ENCODE peak calls at places on chromosomes 11 and 22, in six cellular contexts. R, N, W, L, O and E are unnamed samples.

GRCh38 chr22:23058063-23058462 is 12.3 kb upstream of the GNAZ start:
- DNase-seq in R (no peak), N (no peak), W (no peak), L (peak), O (no peak), E (no peak)

GRCh38 chr11:45048313-45048841 is 97.7 kb upstream of the TP53I11 start:
- DNase-seq in R (no peak), N (no peak), W (no peak), L (no peak), O (no peak), E (no peak)

GRCh38 chr11:96004862-96005261 is 81.0 kb upstream of the MTMR2 start:
- DNase-seq in R (no peak), N (no peak), W (no peak), L (no peak), O (no peak), E (no peak)

GRCh38 chr11:19866037-19866436 is 153.4 kb downstream of the NAV2 start:
- DNase-seq in R (no peak), N (no peak), W (no peak), L (no peak), O (no peak), E (no peak)

GRCh38 chr11:62505112-62505783 is 41.4 kb downstream of the AHNAK start:
- DNase-seq in R (peak), N (peak), W (no peak), L (no peak), O (no peak), E (no peak)

GRCh38 chr11:73838443-73839122 is 38.1 kb downstream of the COA4 start:
- DNase-seq in R (no peak), N (no peak), W (no peak), L (no peak), O (no peak), E (no peak)

GRCh38 chr11:46160100-46160499 is 38.8 kb upstream of the PHF21A start:
- DNase-seq in R (no peak), N (no peak), W (no peak), L (no peak), O (peak), E (no peak)

GRCh38 chr22:32322986-32323385 is 34.7 kb upstream of the RFPL3 start:
- DNase-seq in R (no peak), N (no peak), W (no peak), L (peak), O (peak), E (no peak)

GRCh38 chr11:69702769-69703510 is 882 bp downstream of the FGF19 start:
- DNase-seq in R (no peak), N (no peak), W (no peak), L (no peak), O (peak), E (no peak)

GRCh38 chr11:76654310-76654851 is 16.2 kb downstream of the LRRC32 start:
- DNase-seq in R (no peak), N (no peak), W (no peak), L (peak), O (no peak), E (no peak)

GRCh38 chr22:20600137-20600673 is 92.8 kb downstream of the MED15 start:
- DNase-seq in R (no peak), N (no peak), W (no peak), L (no peak), O (no peak), E (no peak)

GRCh38 chr11:58968251-58968711 is 29.0 kb downstream of the GLYATL1 start:
- DNase-seq in R (no peak), N (no peak), W (no peak), L (peak), O (no peak), E (no peak)

GRCh38 chr11:36441610-36442208 is 68.4 kb downstream of the TRAF6 start:
- DNase-seq in R (no peak), N (no peak), W (no peak), L (no peak), O (no peak), E (no peak)

GRCh38 chr22:21450320-21450831 is 16.8 kb upstream of the TMEM191C start:
- DNase-seq in R (peak), N (no peak), W (no peak), L (peak), O (peak), E (no peak)

GRCh38 chr22:44331881-44332714 is 19.3 kb upstream of the SHISAL1 start:
- DNase-seq in R (no peak), N (no peak), W (no peak), L (peak), O (no peak), E (no peak)
- TF ChIP-seq CTCF in R (no peak), N (no peak), W (no peak), L (no peak), O (no peak), E (no peak)

GRCh38 chr11:64855596-64856304 is 11.3 kb upstream of the CDC42BPG start:
- DNase-seq in R (no peak), N (no peak), W (no peak), L (no peak), O (no peak), E (no peak)

GRCh38 chr11:64858467-64859401 is 14.3 kb upstream of the CDC42BPG start:
- DNase-seq in R (no peak), N (peak), W (no peak), L (peak), O (peak), E (peak)

GRCh38 chr11:64854534-64855502 is 10.4 kb upstream of the CDC42BPG start:
- DNase-seq in R (peak), N (peak), W (peak), L (no peak), O (peak), E (peak)

GRCh38 chr11:64857485-64857884 is 13.0 kb upstream of the CDC42BPG start:
- DNase-seq in R (no peak), N (no peak), W (no peak), L (no peak), O (no peak), E (no peak)

GRCh38 chr11:64856382-64857227 is 12.2 kb upstream of the CDC42BPG start:
- DNase-seq in R (peak), N (peak), W (peak), L (no peak), O (no peak), E (peak)
- TF ChIP-seq POLR2A in R (no peak), N (no peak), W (no peak), L (no peak), O (peak), E (no peak)

GRCh38 chr11:120209750-120210650 is 832 bp upstream of the OAF start:
- DNase-seq in R (no peak), N (no peak), W (no peak), L (no peak), O (no peak), E (no peak)

GRCh38 chr11:120211522-120212258 is 858 bp downstream of the OAF start:
- DNase-seq in R (no peak), N (no peak), W (no peak), L (no peak), O (no peak), E (no peak)

GRCh38 chr11:120212926-120213325 is 2.1 kb downstream of the OAF start:
- DNase-seq in R (no peak), N (no peak), W (no peak), L (no peak), O (no peak), E (no peak)

GRCh38 chr11:120212259-120212888 is 1.5 kb downstream of the OAF start:
- DNase-seq in R (no peak), N (peak), W (no peak), L (no peak), O (no peak), E (no peak)

DNA sequence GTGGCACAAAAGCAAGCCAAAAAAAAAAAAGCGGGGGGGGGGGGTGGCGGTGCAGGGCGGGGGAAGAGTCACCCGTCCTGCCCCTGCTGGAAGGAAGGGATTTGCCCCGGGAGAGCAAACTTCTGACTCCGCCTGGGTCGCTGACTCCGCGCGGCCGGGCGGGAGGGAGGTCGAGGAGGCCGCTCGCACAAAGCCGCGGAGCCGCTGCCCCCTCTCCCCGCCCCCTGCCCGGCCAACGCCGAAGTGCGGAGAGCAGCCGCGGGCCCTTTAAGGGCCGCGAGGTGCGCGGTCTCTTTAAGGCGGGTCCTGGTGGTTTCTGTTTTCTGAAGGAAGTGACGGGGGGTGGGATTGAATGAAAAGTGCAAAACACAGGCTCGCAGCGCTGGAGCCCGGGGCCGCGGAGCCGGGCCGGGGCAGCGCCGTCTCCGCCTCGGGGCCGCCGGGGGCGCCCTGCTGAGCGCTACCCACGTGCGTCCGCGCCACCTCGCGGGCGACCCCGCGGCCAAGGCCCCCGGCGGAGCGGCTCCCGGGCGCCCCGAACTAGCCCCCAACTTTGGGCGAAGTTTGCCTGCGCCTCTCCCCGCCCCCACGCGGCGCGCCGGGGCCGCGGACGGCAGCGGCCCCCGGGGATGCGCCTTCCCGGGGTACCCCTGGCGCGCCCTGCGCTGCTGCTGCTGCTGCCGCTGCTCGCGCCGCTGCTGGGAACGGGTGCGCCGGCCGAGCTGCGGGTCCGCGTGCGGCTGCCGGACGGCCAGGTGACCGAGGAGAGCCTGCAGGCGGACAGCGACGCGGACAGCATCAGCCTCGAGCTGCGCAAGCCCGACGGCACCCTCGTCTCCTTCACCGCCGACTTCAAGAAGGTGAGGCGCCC is at the start of gene OAF:
- DNase-seq in R (peak), N (peak), W (peak), L (peak), O (peak), E (peak)
- TF ChIP-seq CTCF in R (no peak), N (no peak), W (peak), L (no peak), O (no peak), E (peak)

DNA sequence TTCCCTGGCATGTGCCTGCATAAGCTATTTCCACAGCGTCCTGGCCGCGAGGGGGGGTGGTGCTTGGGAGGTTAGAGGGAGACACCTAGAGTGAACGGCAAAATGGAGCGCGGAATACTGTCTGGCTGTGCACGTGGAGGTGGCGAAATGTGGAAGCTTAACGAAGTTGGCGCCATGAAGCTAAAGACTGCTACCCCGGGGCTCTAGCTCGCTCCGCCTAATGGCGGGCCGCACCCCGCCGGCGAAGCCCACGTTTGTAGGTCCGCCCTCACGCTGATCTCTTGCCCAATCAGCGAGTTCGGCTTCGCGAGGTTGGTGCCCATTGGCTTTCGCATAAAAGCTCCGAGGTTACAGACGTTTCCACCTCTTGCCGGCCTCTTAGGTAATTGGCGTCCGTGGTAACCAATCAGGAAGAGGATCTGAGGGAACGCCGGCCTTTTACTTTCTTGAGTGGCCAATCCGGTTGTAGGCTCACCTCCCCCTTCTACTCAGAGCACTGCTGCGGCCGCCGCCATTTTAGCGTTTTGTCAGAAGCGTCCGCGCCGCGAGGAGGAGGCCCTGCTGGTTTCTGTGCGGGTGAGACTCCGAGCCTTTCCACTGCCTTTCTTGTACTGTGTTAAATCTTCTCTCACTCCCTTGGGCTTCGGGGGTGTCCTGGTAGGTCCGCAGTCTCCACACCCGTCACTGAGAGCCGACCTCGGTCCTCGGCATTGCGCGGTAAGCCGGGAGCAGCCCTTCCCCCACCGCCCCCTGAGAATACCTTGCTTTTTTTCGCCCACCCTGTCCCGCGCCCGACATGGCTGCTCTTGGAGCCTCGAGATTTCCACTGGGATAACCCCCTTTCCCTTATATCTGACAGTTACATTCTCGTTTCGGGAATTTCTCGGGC is at the start of gene RBM4:
- DNase-seq in R (peak), N (peak), W (peak), L (peak), O (peak), E (peak)
- TF ChIP-seq POLR2A in R (peak), N (peak), W (peak), L (peak), O (peak), E (peak)